ENCODE peak calls at places on chromosomes 2 and 18, in seven cellular contexts. J, Y, M, N, A, G and I are unnamed samples.

GRCh38 chr2:119259296-119259860 is 35.7 kb downstream of the STEAP3 start:
- DNase-seq in J (no peak), Y (no peak), M (no peak), N (no peak), A (no peak), G (no peak), I (no peak)

GRCh38 chr2:23697676-23698075 is 229.2 kb downstream of the ATAD2B start:
- DNase-seq in J (no peak), Y (peak; percentile 16), M (no peak), N (no peak), A (no peak), G (no peak), I (no peak)

GRCh38 chr2:33077841-33078240 is 131.1 kb downstream of the LTBP1 start:
- DNase-seq in J (no peak), Y (no peak), M (no peak), N (no peak), A (no peak), G (no peak), I (no peak)

GRCh38 chr2:50466694-50467093 is 565.2 kb downstream of the NRXN1 start:
- DNase-seq in J (no peak), Y (no peak), M (no peak), N (no peak), A (no peak), G (no peak), I (no peak)

GRCh38 chr2:237687666-237688065 is 60.3 kb downstream of the LRRFIP1 start:
- DNase-seq in J (peak; percentile 96), Y (peak; percentile 100), M (peak; percentile 81), N (peak; percentile 84), A (peak; percentile 68), G (no peak), I (peak; percentile 78)

GRCh38 chr18:80044072-80044471 is 9.8 kb downstream of the RBFA start:
- DNase-seq in J (no peak), Y (no peak), M (no peak), N (no peak), A (no peak), G (no peak), I (no peak)

GRCh38 chr2:37892436-37893114 is 32.5 kb upstream of the RMDN2 start:
- DNase-seq in J (peak; percentile 40), Y (no peak), M (no peak), N (no peak), A (no peak), G (no peak), I (no peak)

GRCh38 chr2:132632000-132632649 is 37.9 kb downstream of the LYPD1 start:
- DNase-seq in J (no peak), Y (peak; percentile 22), M (no peak), N (no peak), A (peak; percentile 65), G (peak; percentile 9), I (no peak)

GRCh38 chr18:59379772-59380530 is 20.9 kb upstream of the LMAN1 start:
- DNase-seq in J (no peak), Y (peak; percentile 61), M (no peak), N (no peak), A (no peak), G (no peak), I (no peak)

GRCh38 chr18:57698571-57699276 is 77.1 kb upstream of the NARS1 start:
- DNase-seq in J (no peak), Y (peak; percentile 83), M (no peak), N (no peak), A (no peak), G (no peak), I (no peak)

GRCh38 chr2:156958374-156958773 is 299.1 kb upstream of the GALNT5 start:
- DNase-seq in J (no peak), Y (no peak), M (no peak), N (no peak), A (no peak), G (no peak), I (no peak)
- H3K9me3 ChIP-seq in J (no peaks in the 10 kb centered on the region), Y (no peaks in the 10 kb centered on the region), M (peaks cover 43% of the 10 kb centered on the region), N (peaks cover 4% of the 10 kb centered on the region), A (no peaks in the 10 kb centered on the region), G (peaks cover 26% of the 10 kb centered on the region), I (no peaks in the 10 kb centered on the region)

DNA sequence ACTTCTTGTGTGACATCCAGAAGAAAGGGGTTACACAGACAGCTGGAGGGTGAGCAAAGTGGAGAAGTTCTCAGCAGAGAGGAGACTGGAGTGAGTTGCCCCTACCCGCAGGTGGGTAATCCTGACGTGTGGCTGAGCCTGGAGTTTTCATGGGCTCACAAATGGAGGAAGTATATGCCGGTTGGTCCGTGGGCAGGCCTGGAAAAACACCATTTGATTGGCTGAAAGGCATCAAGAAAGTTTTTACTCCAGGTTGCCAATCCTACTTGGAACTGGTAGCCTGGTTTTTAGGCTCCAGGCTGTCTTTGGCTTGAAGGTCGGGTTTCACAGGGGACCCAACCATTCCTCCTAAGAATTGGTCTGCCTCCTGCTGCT is 1177.4 kb upstream of the LRRTM1 start:
- DNase-seq in J (no peak), Y (no peak), M (no peak), N (no peak), A (no peak), G (peak; percentile 3), I (no peak)
- H3K9me3 ChIP-seq in J (no peaks in the 10 kb centered on the region), Y (no peaks in the 10 kb centered on the region), M (peaks cover 13% of the 10 kb centered on the region), N (peaks cover 7% of the 10 kb centered on the region), A (peaks cover 3% of the 10 kb centered on the region), G (no peaks in the 10 kb centered on the region), I (no peaks in the 10 kb centered on the region)

GRCh38 chr2:174172802-174173355 is 75.5 kb downstream of the OLA1 start:
- DNase-seq in J (no peak), Y (no peak), M (no peak), N (no peak), A (no peak), G (no peak), I (no peak)
- H3K9me3 ChIP-seq in J (no peaks in the 10 kb centered on the region), Y (peaks cover 5% of the 10 kb centered on the region), M (peaks cover 81% of the 10 kb centered on the region), N (peaks cover 43% of the 10 kb centered on the region), A (no peaks in the 10 kb centered on the region), G (peaks cover 32% of the 10 kb centered on the region), I (peaks cover 4% of the 10 kb centered on the region)

GRCh38 chr2:69124327-69124726 is 111.3 kb downstream of the ANTXR1 start:
- DNase-seq in J (no peak), Y (no peak), M (no peak), N (no peak), A (no peak), G (no peak), I (no peak)
- H3K9me3 ChIP-seq in J (no peaks in the 10 kb centered on the region), Y (no peaks in the 10 kb centered on the region), M (no peaks in the 10 kb centered on the region), N (no peaks in the 10 kb centered on the region), A (no peaks in the 10 kb centered on the region), G (no peaks in the 10 kb centered on the region), I (no peaks in the 10 kb centered on the region)

GRCh38 chr2:97871096-97871780 is 124.5 kb downstream of the TMEM131 start:
- DNase-seq in J (no peak), Y (peak; percentile 85), M (no peak), N (no peak), A (no peak), G (no peak), I (no peak)
- H3K9me3 ChIP-seq in J (no peaks in the 10 kb centered on the region), Y (no peaks in the 10 kb centered on the region), M (no peaks in the 10 kb centered on the region), N (no peaks in the 10 kb centered on the region), A (no peaks in the 10 kb centered on the region), G (peaks cover 30% of the 10 kb centered on the region), I (no peaks in the 10 kb centered on the region)